ENCODE peak calls at places on chromosomes 2 and 18, in five cellular contexts. One of them, this sample, is unnamed.
A peak's percentile ranks its signal among the peaks of the same experiment; 100 is the strongest.

GRCh38 chr2:10387033-10387432 is 61.1 kb downstream of the ODC1 start:
- DNase-seq in stomach: no peak
- DNase-seq in colonic mucosa: no peak
- DNase-seq in left ventricle myocardium inferior: no peak
- DNase-seq in body of pancreas: no peak
- DNase-seq in this sample: peak; percentile 74

GRCh38 chr18:79588636-79589481 is 90.7 kb upstream of the CTDP1 start:
- DNase-seq in stomach: peak; percentile 60
- DNase-seq in colonic mucosa: peak; percentile 58
- DNase-seq in left ventricle myocardium inferior: peak; percentile 86
- DNase-seq in body of pancreas: peak; percentile 62
- DNase-seq in this sample: peak; percentile 66

GRCh38 chr2:18046558-18046957 is 168.1 kb downstream of the KCNS3 start:
- DNase-seq in stomach: no peak
- DNase-seq in colonic mucosa: no peak
- DNase-seq in left ventricle myocardium inferior: no peak
- DNase-seq in body of pancreas: no peak
- DNase-seq in this sample: no peak

GRCh38 chr2:22798389-22798788 is 586.6 kb upstream of the KLHL29 start:
- DNase-seq in stomach: no peak
- DNase-seq in colonic mucosa: no peak
- DNase-seq in left ventricle myocardium inferior: no peak
- DNase-seq in body of pancreas: no peak
- DNase-seq in this sample: no peak

GRCh38 chr2:31241625-31242270 is 7.8 kb downstream of the EHD3 start:
- DNase-seq in stomach: no peak
- DNase-seq in colonic mucosa: no peak
- DNase-seq in left ventricle myocardium inferior: no peak
- DNase-seq in body of pancreas: no peak
- DNase-seq in this sample: no peak

GRCh38 chr18:51867767-51868166 is 472.2 kb upstream of the DCC start:
- DNase-seq in stomach: no peak
- DNase-seq in colonic mucosa: no peak
- DNase-seq in left ventricle myocardium inferior: no peak
- DNase-seq in body of pancreas: peak; percentile 25
- DNase-seq in this sample: no peak

GRCh38 chr18:54557958-54558357 is 33.1 kb upstream of the DYNAP start:
- DNase-seq in stomach: no peak
- DNase-seq in colonic mucosa: no peak
- DNase-seq in left ventricle myocardium inferior: no peak
- DNase-seq in body of pancreas: no peak
- DNase-seq in this sample: no peak

GRCh38 chr2:215420471-215420935 is 15.4 kb downstream of the FN1 start:
- DNase-seq in stomach: no peak
- DNase-seq in colonic mucosa: no peak
- DNase-seq in left ventricle myocardium inferior: no peak
- DNase-seq in body of pancreas: no peak
- DNase-seq in this sample: no peak

GRCh38 chr2:9330639-9331270 is 92.6 kb downstream of the ITGB1BP1 start:
- DNase-seq in stomach: no peak
- DNase-seq in colonic mucosa: no peak
- DNase-seq in left ventricle myocardium inferior: no peak
- DNase-seq in body of pancreas: no peak
- DNase-seq in this sample: no peak

GRCh38 chr2:11018651-11019185 is 107.0 kb downstream of the KCNF1 start:
- DNase-seq in stomach: no peak
- DNase-seq in colonic mucosa: no peak
- DNase-seq in left ventricle myocardium inferior: no peak
- DNase-seq in body of pancreas: no peak
- DNase-seq in this sample: no peak

GRCh38 chr2:19764998-19765397 is 136.8 kb downstream of the TTC32 start:
- DNase-seq in stomach: no peak
- DNase-seq in colonic mucosa: no peak
- DNase-seq in left ventricle myocardium inferior: no peak
- DNase-seq in body of pancreas: no peak
- DNase-seq in this sample: no peak

GRCh38 chr18:74468547-74469014 is 11.5 kb upstream of the DIPK1C start:
- DNase-seq in stomach: no peak
- DNase-seq in colonic mucosa: no peak
- DNase-seq in left ventricle myocardium inferior: no peak
- DNase-seq in body of pancreas: no peak
- DNase-seq in this sample: no peak

GRCh38 chr2:31137211-31138036 is 816 bp downstream of the GALNT14 start:
- DNase-seq in stomach: no peak
- DNase-seq in colonic mucosa: no peak
- DNase-seq in left ventricle myocardium inferior: no peak
- DNase-seq in body of pancreas: peak; percentile 19
- DNase-seq in this sample: no peak

GRCh38 chr2:115163572-115163971 is 721.1 kb downstream of the DPP10 start:
- DNase-seq in stomach: no peak
- DNase-seq in colonic mucosa: no peak
- DNase-seq in left ventricle myocardium inferior: no peak
- DNase-seq in body of pancreas: no peak
- DNase-seq in this sample: no peak

GRCh38 chr2:40556298-40556697 is 104.4 kb upstream of the SLC8A1 start:
- DNase-seq in stomach: no peak
- DNase-seq in colonic mucosa: no peak
- DNase-seq in left ventricle myocardium inferior: no peak
- DNase-seq in body of pancreas: no peak
- DNase-seq in this sample: no peak

GRCh38 chr2:176193048-176193447 is 4.6 kb downstream of the HOXD1 start:
- DNase-seq in stomach: no peak
- DNase-seq in colonic mucosa: no peak
- DNase-seq in left ventricle myocardium inferior: no peak
- DNase-seq in body of pancreas: no peak
- DNase-seq in this sample: no peak

GRCh38 chr2:9207641-9208301 is 1.2 kb downstream of the ASAP2 start:
- DNase-seq in stomach: peak; percentile 49
- DNase-seq in colonic mucosa: peak; percentile 59
- DNase-seq in left ventricle myocardium inferior: no peak
- DNase-seq in body of pancreas: peak; percentile 56
- DNase-seq in this sample: peak; percentile 66

GRCh38 chr2:105821428-105822125 is 76.9 kb downstream of the NCK2 start:
- DNase-seq in stomach: no peak
- DNase-seq in colonic mucosa: no peak
- DNase-seq in left ventricle myocardium inferior: no peak
- DNase-seq in body of pancreas: no peak
- DNase-seq in this sample: no peak

GRCh38 chr2:78397198-78397597 is 628.3 kb upstream of the REG3G start:
- DNase-seq in stomach: no peak
- DNase-seq in colonic mucosa: no peak
- DNase-seq in left ventricle myocardium inferior: no peak
- DNase-seq in body of pancreas: no peak
- DNase-seq in this sample: no peak

GRCh38 chr2:190679813-190680591 is 31.1 kb downstream of the NAB1 start:
- DNase-seq in stomach: peak; percentile 49
- DNase-seq in colonic mucosa: peak; percentile 68
- DNase-seq in left ventricle myocardium inferior: peak; percentile 18
- DNase-seq in body of pancreas: peak; percentile 71
- DNase-seq in this sample: peak; percentile 39

GRCh38 chr2:132267372-132267771 is 105.6 kb upstream of the ANKRD30BL start:
- DNase-seq in stomach: no peak
- DNase-seq in colonic mucosa: no peak
- DNase-seq in left ventricle myocardium inferior: no peak
- DNase-seq in body of pancreas: no peak
- DNase-seq in this sample: no peak

GRCh38 chr2:171411791-171412483 is 21.9 kb downstream of the METTL8 start:
- DNase-seq in stomach: no peak
- DNase-seq in colonic mucosa: no peak
- DNase-seq in left ventricle myocardium inferior: no peak
- DNase-seq in body of pancreas: no peak
- DNase-seq in this sample: no peak

GRCh38 chr2:73998451-73998850 is 13.7 kb downstream of the TET3 start:
- DNase-seq in stomach: no peak
- DNase-seq in colonic mucosa: no peak
- DNase-seq in left ventricle myocardium inferior: no peak
- DNase-seq in body of pancreas: no peak
- DNase-seq in this sample: no peak

GRCh38 chr2:49914281-49914680 is 760.0 kb upstream of the FSHR start:
- DNase-seq in stomach: no peak
- DNase-seq in colonic mucosa: no peak
- DNase-seq in left ventricle myocardium inferior: no peak
- DNase-seq in body of pancreas: no peak
- DNase-seq in this sample: no peak

GRCh38 chr2:165634855-165635254 is 159.2 kb downstream of the GALNT3 start:
- DNase-seq in stomach: peak; percentile 45
- DNase-seq in colonic mucosa: no peak
- DNase-seq in left ventricle myocardium inferior: peak; percentile 40
- DNase-seq in body of pancreas: peak; percentile 20
- DNase-seq in this sample: no peak

GRCh38 chr2:98912957-98913915 is 22.8 kb downstream of the CRACDL start:
- DNase-seq in stomach: peak; percentile 24
- DNase-seq in colonic mucosa: no peak
- DNase-seq in left ventricle myocardium inferior: no peak
- DNase-seq in body of pancreas: no peak
- DNase-seq in this sample: no peak

GRCh38 chr2:240458900-240459391 is 23.5 kb downstream of the GPC1 start:
- DNase-seq in stomach: no peak
- DNase-seq in colonic mucosa: no peak
- DNase-seq in left ventricle myocardium inferior: peak; percentile 7
- DNase-seq in body of pancreas: no peak
- DNase-seq in this sample: no peak

GRCh38 chr18:7945882-7946281 is 378.8 kb downstream of the PTPRM start:
- DNase-seq in stomach: no peak
- DNase-seq in colonic mucosa: no peak
- DNase-seq in left ventricle myocardium inferior: no peak
- DNase-seq in body of pancreas: no peak
- DNase-seq in this sample: no peak

GRCh38 chr2:26001743-26002341 is 19.5 kb upstream of the KIF3C start:
- DNase-seq in stomach: peak; percentile 91
- DNase-seq in colonic mucosa: peak; percentile 60
- DNase-seq in left ventricle myocardium inferior: peak; percentile 67
- DNase-seq in body of pancreas: peak; percentile 94
- DNase-seq in this sample: peak; percentile 85

GRCh38 chr2:208627110-208627884 is 220.7 kb downstream of the PTH2R start:
- DNase-seq in stomach: no peak
- DNase-seq in colonic mucosa: no peak
- DNase-seq in left ventricle myocardium inferior: no peak
- DNase-seq in body of pancreas: no peak
- DNase-seq in this sample: no peak
- H3K36me3 ChIP-seq in stomach: no peaks in the 10 kb centered on the region
- H3K36me3 ChIP-seq in colonic mucosa: no peaks in the 10 kb centered on the region
- H3K36me3 ChIP-seq in left ventricle myocardium inferior: no peaks in the 10 kb centered on the region
- H3K36me3 ChIP-seq in body of pancreas: no peaks in the 10 kb centered on the region
- H3K36me3 ChIP-seq in this sample: no peaks in the 10 kb centered on the region

GRCh38 chr2:65413610-65414009 is 18.8 kb downstream of the SPRED2 start:
- DNase-seq in stomach: no peak
- DNase-seq in colonic mucosa: no peak
- DNase-seq in left ventricle myocardium inferior: no peak
- DNase-seq in body of pancreas: no peak
- DNase-seq in this sample: no peak
- H3K27ac ChIP-seq in stomach: peak overlapping the region; percentile 80
- H3K27ac ChIP-seq in colonic mucosa: no peak overlapping the region
- H3K27ac ChIP-seq in left ventricle myocardium inferior: no peak overlapping the region
- H3K27ac ChIP-seq in body of pancreas: no peak overlapping the region
- H3K27ac ChIP-seq in this sample: no peak overlapping the region

DNA sequence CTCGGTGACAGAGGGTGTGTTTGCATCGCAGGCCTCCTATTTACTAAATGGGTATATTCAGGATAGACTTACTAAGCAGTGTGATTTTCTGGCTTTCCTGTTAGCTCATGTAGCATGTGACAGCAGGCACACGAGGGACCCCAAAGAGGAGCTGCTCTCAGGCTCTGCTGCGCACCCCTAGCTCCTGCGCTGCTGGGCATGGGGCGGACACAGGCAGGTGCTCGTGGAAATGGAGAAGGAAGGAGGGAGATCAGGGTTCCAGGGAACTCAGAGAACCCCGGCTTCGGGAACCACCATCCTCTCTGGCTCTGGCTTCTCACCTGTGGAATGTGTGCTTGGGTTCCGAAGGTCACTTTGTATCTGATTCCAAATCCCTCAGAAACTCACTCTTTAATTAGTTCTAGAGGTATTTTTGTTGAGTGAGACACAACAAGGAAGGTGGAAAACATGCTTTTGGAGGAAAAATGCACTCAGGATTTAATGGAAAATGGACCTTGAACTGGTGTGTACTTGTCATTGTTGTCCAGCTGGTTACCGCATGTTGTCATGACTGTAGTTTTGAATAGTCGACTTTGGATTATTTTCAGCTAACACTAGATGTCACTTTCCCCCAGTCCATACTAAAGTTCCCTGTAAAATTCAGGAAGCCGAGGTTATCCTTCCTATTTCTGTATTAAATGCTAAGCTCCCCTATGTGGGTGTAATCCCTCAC is 3.5 kb downstream of the SNTG2 start:
- DNase-seq in stomach: no peak
- DNase-seq in colonic mucosa: no peak
- DNase-seq in left ventricle myocardium inferior: no peak
- DNase-seq in body of pancreas: no peak
- DNase-seq in this sample: no peak
- TF ChIP-seq CTCF in stomach: no peak
- TF ChIP-seq CTCF in colonic mucosa: no peak
- TF ChIP-seq CTCF in left ventricle myocardium inferior: peak; percentile 47
- TF ChIP-seq CTCF in body of pancreas: no peak
- TF ChIP-seq CTCF in this sample: no peak

GRCh38 chr2:121345887-121346286 is 60.9 kb upstream of the TFCP2L1 start:
- DNase-seq in stomach: no peak
- DNase-seq in colonic mucosa: no peak
- DNase-seq in left ventricle myocardium inferior: no peak
- DNase-seq in body of pancreas: no peak
- DNase-seq in this sample: no peak
- H3K36me3 ChIP-seq in stomach: peaks cover 57% of the 10 kb centered on the region
- H3K36me3 ChIP-seq in colonic mucosa: peaks cover 5% of the 10 kb centered on the region
- H3K36me3 ChIP-seq in left ventricle myocardium inferior: peaks cover 95% of the 10 kb centered on the region
- H3K36me3 ChIP-seq in body of pancreas: peaks cover 40% of the 10 kb centered on the region
- H3K36me3 ChIP-seq in this sample: peaks cover 54% of the 10 kb centered on the region

GRCh38 chr2:236767951-236768350 is 198.3 kb downstream of the ACKR3 start:
- DNase-seq in stomach: no peak
- DNase-seq in colonic mucosa: no peak
- DNase-seq in left ventricle myocardium inferior: no peak
- DNase-seq in body of pancreas: no peak
- DNase-seq in this sample: no peak

GRCh38 chr2:236766850-236767249 is 197.2 kb downstream of the ACKR3 start:
- DNase-seq in stomach: no peak
- DNase-seq in colonic mucosa: no peak
- DNase-seq in left ventricle myocardium inferior: no peak
- DNase-seq in body of pancreas: no peak
- DNase-seq in this sample: no peak

GRCh38 chr2:236764716-236765115 is 195.1 kb downstream of the ACKR3 start:
- DNase-seq in stomach: no peak
- DNase-seq in colonic mucosa: no peak
- DNase-seq in left ventricle myocardium inferior: no peak
- DNase-seq in body of pancreas: no peak
- DNase-seq in this sample: no peak

GRCh38 chr2:236763821-236764220 is 194.2 kb downstream of the ACKR3 start:
- DNase-seq in stomach: no peak
- DNase-seq in colonic mucosa: no peak
- DNase-seq in left ventricle myocardium inferior: no peak
- DNase-seq in body of pancreas: no peak
- DNase-seq in this sample: no peak

GRCh38 chr2:236765475-236765874 is 195.8 kb downstream of the ACKR3 start:
- DNase-seq in stomach: no peak
- DNase-seq in colonic mucosa: no peak
- DNase-seq in left ventricle myocardium inferior: no peak
- DNase-seq in body of pancreas: no peak
- DNase-seq in this sample: no peak
- H3K27ac ChIP-seq in stomach: no peak overlapping the region
- H3K27ac ChIP-seq in colonic mucosa: no peak overlapping the region
- H3K27ac ChIP-seq in left ventricle myocardium inferior: no peak overlapping the region
- H3K27ac ChIP-seq in body of pancreas: no peak overlapping the region
- H3K27ac ChIP-seq in this sample: no peak overlapping the region

This sample was measured in lung.